ENCODE peak calls at places on chromosomes 11 and 22, in ten cellular contexts. B is activated CD8-positive, alpha-beta T cell treated with anti-CD3 and anti-CD28 coated beads for 36 hours; V is WTC11; G is RWPE1; H is Calu3; K is GM12865; D is thoracic aorta; C is tibial artery; I is lower lobe of right lung; W is heart left ventricle. Q is an unnamed sample.

GRCh38 chr22:40247976-40248375 is 70.3 kb downstream of the TNRC6B start:
- DNase-seq in B (peak), V (no peak), G (no peak), H (no peak), K (no peak), D (no peak), C (no peak), I (no peak), W (no peak), Q (no peak)

GRCh38 chr11:45037425-45038005 is 86.8 kb upstream of the TP53I11 start:
- DNase-seq in B (no peak), V (no peak), G (no peak), H (no peak), K (no peak), D (no peak), C (no peak), I (no peak), W (no peak), Q (no peak)

GRCh38 chr11:13364388-13364787 is 86.8 kb downstream of the BMAL1 start:
- DNase-seq in B (no peak), V (no peak), G (no peak), H (no peak), K (no peak), D (no peak), C (no peak), I (no peak), W (no peak), Q (no peak)

GRCh38 chr22:49756656-49757055 is 71.0 kb downstream of the BRD1 start:
- DNase-seq in B (no peak), V (no peak), G (no peak), H (no peak), K (no peak), D (no peak), C (no peak), I (no peak), W (no peak), Q (no peak)

GRCh38 chr22:43237280-43237679 is 50.3 kb upstream of the TTLL12 start:
- DNase-seq in B (no peak), V (no peak), G (no peak), H (no peak), K (no peak), D (no peak), C (no peak), I (no peak), W (no peak), Q (no peak)

GRCh38 chr22:32269316-32269715 is 14.2 kb upstream of the SLC5A4 start:
- DNase-seq in B (no peak), V (no peak), G (no peak), H (no peak), K (no peak), D (no peak), C (no peak), I (no peak), W (no peak), Q (no peak)

GRCh38 chr22:31400023-31400397 is 606 bp downstream of the DRG1 start:
- DNase-seq in B (no peak), V (no peak), G (no peak), H (no peak), K (peak), D (no peak), C (no peak), I (no peak), W (no peak), Q (peak)

GRCh38 chr11:45811571-45812290 is 6.8 kb downstream of the SLC35C1 start:
- DNase-seq in B (no peak), V (no peak), G (no peak), H (no peak), K (no peak), D (no peak), C (no peak), I (no peak), W (no peak), Q (no peak)

GRCh38 chr22:36923458-36923784 is 10.0 kb downstream of the CSF2RB start:
- DNase-seq in B (no peak), V (no peak), G (no peak), H (no peak), K (no peak), D (no peak), C (no peak), I (no peak), W (no peak), Q (no peak)

GRCh38 chr11:94749367-94749766 is 18.8 kb upstream of the AMOTL1 start:
- DNase-seq in B (no peak), V (no peak), G (peak), H (no peak), K (no peak), D (no peak), C (no peak), I (no peak), W (no peak), Q (no peak)

GRCh38 chr11:117725048-117725734 is 71.8 kb downstream of the DSCAML1 start:
- DNase-seq in B (no peak), V (no peak), G (no peak), H (no peak), K (no peak), D (no peak), C (no peak), I (no peak), W (no peak), Q (no peak)

GRCh38 chr22:35072939-35073338 is 7.0 kb downstream of the ISX start:
- DNase-seq in B (no peak), V (no peak), G (peak), H (no peak), K (no peak), D (no peak), C (no peak), I (no peak), W (no peak), Q (no peak)

GRCh38 chr11:12856338-12856737 is 152.8 kb upstream of the RASSF10 start:
- DNase-seq in B (no peak), V (no peak), G (no peak), H (no peak), K (no peak), D (no peak), C (no peak), I (no peak), W (no peak), Q (no peak)

GRCh38 chr11:63613517-63614135 is 607 bp downstream of the PLAAT3 start:
- DNase-seq in B (peak), V (peak), G (no peak), H (peak), K (peak), D (no peak), C (peak), I (peak), W (peak), Q (peak)

GRCh38 chr11:110713469-110713776 is 1.2 kb upstream of the ARHGAP20 start:
- DNase-seq in B (no peak), V (no peak), G (no peak), H (no peak), K (no peak), D (no peak), C (no peak), I (no peak), W (no peak), Q (no peak)

GRCh38 chr11:120446802-120447201 is 64.7 kb upstream of the GRIK4 start:
- DNase-seq in B (no peak), V (no peak), G (no peak), H (no peak), K (no peak), D (no peak), C (no peak), I (no peak), W (no peak), Q (no peak)

GRCh38 chr11:1990872-1991578 is 6.6 kb downstream of the H19 start:
- DNase-seq in B (no peak), V (no peak), G (no peak), H (no peak), K (no peak), D (no peak), C (no peak), I (no peak), W (no peak), Q (no peak)

GRCh38 chr11:22707119-22707899 is 40.9 kb downstream of the GAS2 start:
- DNase-seq in B (no peak), V (no peak), G (no peak), H (no peak), K (no peak), D (no peak), C (no peak), I (no peak), W (no peak), Q (no peak)

GRCh38 chr22:28939394-28939793 is 56.0 kb downstream of the ZNRF3 start:
- DNase-seq in B (no peak), V (no peak), G (no peak), H (no peak), K (no peak), D (no peak), C (no peak), I (no peak), W (no peak), Q (no peak)

GRCh38 chr11:69002101-69002742 is 10.8 kb downstream of the MRGPRF start:
- DNase-seq in B (no peak), V (peak), G (no peak), H (no peak), K (no peak), D (no peak), C (no peak), I (peak), W (no peak), Q (no peak)

GRCh38 chr11:111944139-111944538 is 7.0 kb downstream of the DIXDC1 start:
- DNase-seq in B (no peak), V (no peak), G (no peak), H (no peak), K (no peak), D (no peak), C (no peak), I (no peak), W (no peak), Q (no peak)

GRCh38 chr11:96943970-96944369 is 554.2 kb downstream of the JRKL start:
- DNase-seq in B (no peak), V (no peak), G (no peak), H (no peak), K (no peak), D (no peak), C (no peak), I (no peak), W (no peak), Q (no peak)
- TF ChIP-seq CTCF in B (no peak), V (no peak), G (no peak), H (no peak), K (no peak), D (no peak), C (no peak), I (no peak), W (no peak), Q (no peak)

DNA sequence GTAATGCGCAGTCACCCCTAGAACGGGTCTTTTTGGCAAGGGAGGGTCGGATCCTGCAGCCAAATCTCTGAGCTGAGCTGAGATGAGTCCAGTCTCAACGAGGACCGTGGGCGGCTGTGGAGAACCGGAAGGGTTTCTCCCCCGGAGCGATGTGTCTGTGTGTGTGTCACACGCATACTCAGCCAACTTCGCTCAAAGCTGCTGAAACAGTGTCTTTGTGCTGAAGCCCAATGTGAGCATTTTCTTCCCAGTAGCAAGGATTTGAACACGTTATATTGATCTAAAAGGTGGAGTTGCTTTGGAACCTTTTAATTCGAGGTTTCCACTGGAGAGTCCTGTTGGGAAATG is 1.4 kb upstream of the CELSR1 start:
- DNase-seq in B (peak), V (no peak), G (no peak), H (no peak), K (no peak), D (no peak), C (no peak), I (no peak), W (no peak), Q (no peak)
- TF ChIP-seq CTCF in B (no peak), V (no peak), G (no peak), H (no peak), K (no peak), D (no peak), C (no peak), I (no peak), W (no peak), Q (no peak)

GRCh38 chr11:83847635-83848034 is 561.5 kb upstream of the CCDC90B start:
- DNase-seq in B (no peak), V (no peak), G (no peak), H (no peak), K (no peak), D (no peak), C (no peak), I (no peak), W (no peak), Q (no peak)
- TF ChIP-seq CTCF in B (no peak), V (no peak), G (no peak), H (no peak), K (no peak), D (no peak), C (no peak), I (no peak), W (no peak), Q (no peak)

DNA sequence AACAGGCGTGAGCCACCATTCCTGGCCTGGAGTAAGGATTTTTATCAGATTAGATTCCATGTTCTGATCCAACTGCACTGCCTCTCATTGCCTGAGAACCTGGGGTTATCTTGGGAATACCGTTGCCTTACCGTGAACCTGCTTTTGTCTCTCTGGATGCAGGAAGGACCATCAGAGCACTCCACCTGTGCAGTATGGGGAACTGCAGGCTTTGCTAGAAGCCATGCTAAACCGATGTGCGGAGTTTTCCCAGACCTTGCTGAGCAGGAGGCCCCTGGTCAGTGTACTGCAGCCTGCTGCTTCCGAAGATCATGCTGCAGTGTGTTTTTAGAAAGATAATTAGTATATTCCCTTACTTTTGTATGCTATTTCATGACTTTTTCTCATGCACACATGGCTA is 43.6 kb downstream of the MEI1 start:
- DNase-seq in B (no peak), V (peak), G (no peak), H (no peak), K (no peak), D (no peak), C (no peak), I (no peak), W (no peak), Q (no peak)
- TF ChIP-seq CTCF in B (no peak), V (no peak), G (no peak), H (no peak), K (no peak), D (no peak), C (no peak), I (no peak), W (no peak), Q (no peak)

DNA sequence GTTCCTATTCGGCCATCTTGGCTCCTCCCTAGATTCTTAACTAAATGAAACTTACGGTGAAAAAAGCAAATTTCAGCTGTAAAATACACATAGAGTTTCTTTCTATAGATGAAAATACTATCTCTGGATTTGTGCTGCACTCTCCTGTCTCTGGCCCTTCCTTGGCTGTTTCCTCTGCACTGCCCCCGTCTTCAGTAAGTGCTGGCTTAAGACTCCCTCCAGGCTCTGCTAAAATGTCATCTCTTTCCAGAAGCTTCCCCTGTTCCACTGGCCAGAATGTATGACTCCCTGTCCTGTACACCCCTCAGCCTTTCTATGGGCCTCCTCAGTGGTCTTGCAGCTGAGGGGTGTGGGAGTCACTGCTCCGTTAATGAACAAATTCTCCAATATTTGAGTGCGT is 109.1 kb upstream of the NARS2 start:
- DNase-seq in B (no peak), V (no peak), G (no peak), H (no peak), K (no peak), D (no peak), C (no peak), I (no peak), W (no peak), Q (no peak)
- TF ChIP-seq CTCF in B (no peak), V (no peak), G (no peak), H (no peak), K (no peak), D (no peak), C (no peak), I (no peak), W (no peak), Q (no peak)